ENCODE peak calls at places on chromosomes 13 and 19, in four cellular contexts. U, D, Y and A are unnamed samples.

GRCh38 chr19:33644284-33644836 is 22.6 kb downstream of the CHST8 start:
- DNase-seq in U (no peak), D (no peak), Y (no peak), A (no peak)

GRCh38 chr13:97274782-97275252 is 52.7 kb downstream of the MBNL2 start:
- DNase-seq in U (no peak), D (peak; percentile 81), Y (no peak), A (no peak)

GRCh38 chr13:101149735-101150380 is 266.4 kb downstream of the NALCN start:
- DNase-seq in U (no peak), D (no peak), Y (no peak), A (no peak)

GRCh38 chr13:25806304-25806974 is 245.4 kb downstream of the SHISA2 start:
- DNase-seq in U (no peak), D (peak; percentile 60), Y (no peak), A (no peak)

GRCh38 chr19:5717215-5717614 is 2.7 kb downstream of the LONP1 start:
- DNase-seq in U (no peak), D (no peak), Y (no peak), A (no peak)

GRCh38 chr19:44131955-44132354 is 9.4 kb upstream of the ZNF234 start:
- DNase-seq in U (no peak), D (no peak), Y (no peak), A (no peak)

GRCh38 chr19:7524523-7524922 is 2.1 kb downstream of the MCOLN1 start:
- DNase-seq in U (no peak), D (no peak), Y (no peak), A (no peak)

GRCh38 chr13:35927554-35927953 is 203.6 kb downstream of the DCLK1 start:
- DNase-seq in U (no peak), D (peak; percentile 34), Y (no peak), A (no peak)

GRCh38 chr13:32752997-32753606 is 166.8 kb downstream of the PDS5B start:
- DNase-seq in U (no peak), D (no peak), Y (no peak), A (no peak)

GRCh38 chr13:113853518-113854237 is 10.2 kb downstream of the GAS6 start:
- DNase-seq in U (peak; percentile 48), D (no peak), Y (no peak), A (no peak)

GRCh38 chr19:43564800-43565199 is 10.5 kb downstream of the XRCC1 start:
- DNase-seq in U (no peak), D (no peak), Y (no peak), A (no peak)

GRCh38 chr13:75271851-75272250 is 210.1 kb downstream of the TBC1D4 start:
- DNase-seq in U (no peak), D (no peak), Y (no peak), A (no peak)

GRCh38 chr13:73995752-73996151 is 138.5 kb downstream of the KLF12 start:
- DNase-seq in U (no peak), D (no peak), Y (no peak), A (no peak)

GRCh38 chr13:40961224-40961623 is 57.9 kb downstream of the ELF1 start:
- DNase-seq in U (no peak), D (no peak), Y (no peak), A (no peak)

GRCh38 chr19:29526730-29527499 is 1.1 kb downstream of the VSTM2B start:
- DNase-seq in U (peak; percentile 34), D (no peak), Y (no peak), A (no peak)

GRCh38 chr19:1855040-1855827 is 7.0 kb upstream of the REXO1 start:
- DNase-seq in U (peak; percentile 91), D (peak; percentile 85), Y (peak; percentile 64), A (peak; percentile 89)

GRCh38 chr13:59680429-59681024 is 483.2 kb downstream of the DIAPH3 start:
- DNase-seq in U (no peak), D (peak; percentile 13), Y (peak; percentile 7), A (no peak)

GRCh38 chr19:41912899-41913475 is 15.3 kb downstream of the ERFL start:
- DNase-seq in U (no peak), D (no peak), Y (no peak), A (no peak)

GRCh38 chr13:40161931-40162330 is 504.5 kb downstream of the FOXO1 start:
- DNase-seq in U (no peak), D (no peak), Y (no peak), A (no peak)

GRCh38 chr19:4456843-4457653 is 546 bp downstream of the UBXN6 start:
- DNase-seq in U (peak; percentile 64), D (peak; percentile 9), Y (no peak), A (peak; percentile 35)

GRCh38 chr19:32330149-32330548 is 15.3 kb upstream of the ZNF507 start:
- DNase-seq in U (no peak), D (no peak), Y (no peak), A (no peak)

GRCh38 chr19:49809155-49809986 is 3.7 kb downstream of the FUZ start:
- DNase-seq in U (peak; percentile 85), D (peak; percentile 15), Y (no peak), A (peak; percentile 29)

GRCh38 chr19:3342246-3342645 is 24.1 kb upstream of the NFIC start:
- DNase-seq in U (no peak), D (no peak), Y (no peak), A (no peak)

GRCh38 chr19:29672933-29673336 is 7.7 kb downstream of the PLEKHF1 start:
- DNase-seq in U (peak; percentile 61), D (no peak), Y (no peak), A (peak; percentile 75)

GRCh38 chr13:94020833-94021232 is 458.6 kb downstream of the DCT start:
- DNase-seq in U (no peak), D (peak; percentile 55), Y (no peak), A (no peak)

GRCh38 chr19:54551950-54552912 is 21.4 kb upstream of the LILRA2 start:
- DNase-seq in U (peak; percentile 60), D (no peak), Y (no peak), A (no peak)

GRCh38 chr13:37010424-37010823 is 9.8 kb downstream of the EXOSC8 start:
- DNase-seq in U (no peak), D (no peak), Y (no peak), A (no peak)

GRCh38 chr13:74040200-74040599 is 94.0 kb downstream of the KLF12 start:
- DNase-seq in U (peak; percentile 57), D (peak; percentile 10), Y (peak; percentile 49), A (no peak)

GRCh38 chr19:47330466-47330869 is 1.5 kb upstream of the C5AR2 start:
- DNase-seq in U (no peak), D (no peak), Y (no peak), A (no peak)

GRCh38 chr19:10828981-10829821 is 6.8 kb downstream of the TMED1 start:
- DNase-seq in U (no peak), D (no peak), Y (no peak), A (no peak)